ENCODE peak calls at places on chromosomes 2 and 18, in five cellular contexts. A is neural progenitor cell, E is right cardiac atrium, Y is WERI-Rb-1, O is breast epithelium. D is an unnamed sample.

GRCh38 chr18:8480506-8481328 is 128.5 kb upstream of the RAB12 start:
- DNase-seq in A (peak; percentile 76), E (peak; percentile 64), Y (peak; percentile 64), O (no peak), D (no peak)

GRCh38 chr2:127097841-127098651 is 8.9 kb downstream of the BIN1 start:
- DNase-seq in A (no peak), E (peak; percentile 22), Y (peak; percentile 74), O (no peak), D (no peak)

GRCh38 chr18:47244041-47244440 is 7.4 kb downstream of the SKOR2 start:
- DNase-seq in A (no peak), E (no peak), Y (no peak), O (no peak), D (no peak)

GRCh38 chr18:1585881-1586488 is 681.3 kb downstream of the ADCYAP1 start:
- DNase-seq in A (peak; percentile 50), E (no peak), Y (no peak), O (no peak), D (no peak)

GRCh38 chr18:72826736-72827135 is 41.1 kb downstream of the NETO1 start:
- DNase-seq in A (peak; percentile 8), E (peak; percentile 24), Y (no peak), O (no peak), D (no peak)

GRCh38 chr2:111119847-111120252 is 864 bp upstream of the BCL2L11 start:
- DNase-seq in A (peak; percentile 61), E (no peak), Y (no peak), O (no peak), D (no peak)

GRCh38 chr2:181684454-181685149 is 4.3 kb upstream of the NEUROD1 start:
- DNase-seq in A (no peak), E (no peak), Y (peak; percentile 59), O (no peak), D (no peak)

GRCh38 chr2:220811115-220811514 is 761.0 kb downstream of the EPHA4 start:
- DNase-seq in A (no peak), E (no peak), Y (no peak), O (no peak), D (no peak)

GRCh38 chr18:36843784-36844183 is 14.9 kb downstream of the KIAA1328 start:
- DNase-seq in A (no peak), E (no peak), Y (no peak), O (no peak), D (no peak)

GRCh38 chr2:168913495-168913894 is 12.4 kb downstream of the G6PC2 start:
- DNase-seq in A (no peak), E (no peak), Y (no peak), O (peak; percentile 46), D (no peak)

GRCh38 chr2:150997066-150997465 is 264.6 kb downstream of the RBM43 start:
- DNase-seq in A (no peak), E (no peak), Y (no peak), O (no peak), D (no peak)

GRCh38 chr2:183533021-183533420 is 408.8 kb downstream of the NUP35 start:
- DNase-seq in A (no peak), E (no peak), Y (no peak), O (no peak), D (no peak)

GRCh38 chr2:97699765-97700444 is 13.5 kb upstream of the ZAP70 start:
- DNase-seq in A (peak; percentile 79), E (peak; percentile 74), Y (peak; percentile 86), O (peak; percentile 21), D (peak; percentile 69)

GRCh38 chr18:31325051-31325450 is 7.1 kb downstream of the DSG1 start:
- DNase-seq in A (no peak), E (peak; percentile 36), Y (no peak), O (no peak), D (no peak)

GRCh38 chr2:144890828-144891227 is 370.9 kb upstream of the ZEB2 start:
- DNase-seq in A (no peak), E (no peak), Y (no peak), O (no peak), D (no peak)

GRCh38 chr18:48887294-48887904 is 63.4 kb downstream of the SMAD7 start:
- DNase-seq in A (no peak), E (no peak), Y (peak; percentile 47), O (no peak), D (no peak)

GRCh38 chr2:241762933-241763369 is 13.7 kb upstream of the GAL3ST2 start:
- DNase-seq in A (no peak), E (peak; percentile 42), Y (no peak), O (no peak), D (no peak)

GRCh38 chr2:135791418-135792190 is 45.4 kb downstream of the LCT start:
- DNase-seq in A (no peak), E (no peak), Y (no peak), O (no peak), D (no peak)

GRCh38 chr2:26086779-26087178 is 52.9 kb downstream of the RAB10 start:
- DNase-seq in A (no peak), E (no peak), Y (no peak), O (no peak), D (no peak)

GRCh38 chr2:240429872-240430491 is 5.5 kb upstream of the GPC1 start:
- DNase-seq in A (no peak), E (peak; percentile 41), Y (peak; percentile 32), O (no peak), D (no peak)

GRCh38 chr2:60539177-60539576 is 14.3 kb downstream of the BCL11A start:
- DNase-seq in A (no peak), E (no peak), Y (no peak), O (no peak), D (no peak)

GRCh38 chr2:101168647-101169046 is 17.5 kb upstream of the TBC1D8 start:
- DNase-seq in A (no peak), E (no peak), Y (no peak), O (no peak), D (no peak)

GRCh38 chr2:77807531-77808215 is 285.5 kb upstream of the LRRTM4 start:
- DNase-seq in A (peak; percentile 27), E (no peak), Y (peak; percentile 44), O (no peak), D (no peak)

GRCh38 chr2:45616663-45617411 is 5.8 kb upstream of the SRBD1 start:
- DNase-seq in A (no peak), E (no peak), Y (peak; percentile 53), O (no peak), D (no peak)

GRCh38 chr2:109701362-109701761 is 87.2 kb downstream of the SOWAHC start:
- DNase-seq in A (peak; percentile 41), E (no peak), Y (no peak), O (no peak), D (no peak)

GRCh38 chr18:8701546-8702118 is 3.7 kb upstream of the MTCL1 start:
- DNase-seq in A (no peak), E (no peak), Y (no peak), O (no peak), D (no peak)

GRCh38 chr18:45852631-45853030 is 27.2 kb downstream of the SIGLEC15 start:
- DNase-seq in A (no peak), E (peak; percentile 35), Y (no peak), O (no peak), D (no peak)

GRCh38 chr2:29130295-29130694 is 15.1 kb downstream of the CLIP4 start:
- DNase-seq in A (no peak), E (no peak), Y (no peak), O (no peak), D (no peak)

GRCh38 chr18:62152844-62153243 is 34.0 kb downstream of the PIGN start:
- DNase-seq in A (no peak), E (no peak), Y (no peak), O (no peak), D (no peak)

GRCh38 chr18:57832730-57833129 is 29.6 kb upstream of the ATP8B1 start:
- DNase-seq in A (no peak), E (no peak), Y (no peak), O (no peak), D (no peak)

GRCh38 chr2:164620873-164621760 is at the start of gene GRB14:
- DNase-seq in A (peak; percentile 72), E (peak; percentile 74), Y (peak; percentile 77), O (peak; percentile 41), D (no peak)

GRCh38 chr2:221444106-221444505 is 128.0 kb downstream of the EPHA4 start:
- DNase-seq in A (no peak), E (peak; percentile 64), Y (no peak), O (no peak), D (no peak)

GRCh38 chr2:8714283-8714682 is 32.4 kb downstream of the ID2 start:
- DNase-seq in A (no peak), E (peak; percentile 91), Y (no peak), O (no peak), D (no peak)

GRCh38 chr2:32945286-32945685 is 1.5 kb upstream of the LTBP1 start:
- DNase-seq in A (no peak), E (no peak), Y (no peak), O (no peak), D (no peak)
- H3K4me3 ChIP-seq in A (no peak overlapping the region), E (no peak overlapping the region), Y (no peak overlapping the region), O (no peak overlapping the region), D (no peak overlapping the region)

GRCh38 chr18:27382477-27383216 is 197.5 kb upstream of the CHST9 start:
- DNase-seq in A (no peak), E (no peak), Y (no peak), O (no peak), D (no peak)
- H3K4me3 ChIP-seq in A (no peak overlapping the region), E (no peak overlapping the region), Y (no peak overlapping the region), O (no peak overlapping the region), D (no peak overlapping the region)

DNA sequence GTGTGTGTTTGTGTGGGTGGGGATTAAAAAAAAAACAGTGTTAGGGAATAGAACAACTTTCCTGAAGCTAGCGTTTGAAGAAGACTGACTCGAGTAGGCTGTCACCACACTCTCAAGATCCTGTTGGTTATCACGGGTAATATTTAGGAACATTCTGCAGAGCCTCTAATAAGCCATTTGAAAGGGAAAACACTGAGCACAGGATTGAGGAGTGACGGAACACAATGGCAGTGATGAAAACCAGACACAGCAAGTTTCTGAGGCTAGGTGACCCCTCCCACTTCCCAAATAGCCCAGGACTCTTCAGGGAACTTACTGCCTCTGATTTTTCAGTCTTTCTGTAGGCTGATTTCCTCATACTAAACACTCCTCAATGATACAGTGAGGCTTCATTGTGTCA is 88.2 kb upstream of the TMEM200C start:
- DNase-seq in A (no peak), E (no peak), Y (no peak), O (no peak), D (no peak)
- H3K4me3 ChIP-seq in A (no peak overlapping the region), E (no peak overlapping the region), Y (no peak overlapping the region), O (no peak overlapping the region), D (no peak overlapping the region)

GRCh38 chr2:82789886-82790276 is 1669.2 kb downstream of the SUCLG1 start:
- DNase-seq in A (no peak), E (no peak), Y (no peak), O (no peak), D (no peak)
- H3K4me3 ChIP-seq in A (no peak overlapping the region), E (no peak overlapping the region), Y (no peak overlapping the region), O (no peak overlapping the region), D (no peak overlapping the region)

GRCh38 chr2:233865838-233866237 is 2.3 kb downstream of the MSL3B start:
- DNase-seq in A (peak; percentile 21), E (no peak), Y (peak; percentile 39), O (no peak), D (no peak)
- H3K4me3 ChIP-seq in A (no peak overlapping the region), E (no peak overlapping the region), Y (no peak overlapping the region), O (no peak overlapping the region), D (no peak overlapping the region)